ENCODE peak calls at places on chromosomes 11 and 22, in six cellular contexts. One of them, this sample, is unnamed.

GRCh38 chr11:134599180-134599810 is 187.3 kb upstream of the B3GAT1 start:
- DNase-seq in GM12878: no peak
- DNase-seq in HepG2: no peak
- DNase-seq in SK-N-SH: no peak
- DNase-seq in K562: peak
- DNase-seq in HCT116: no peak
- DNase-seq in this sample: no peak

GRCh38 chr22:50269573-50270301 is 443 bp downstream of the MAPK11 start:
- DNase-seq in GM12878: no peak
- DNase-seq in SK-N-SH: peak
- DNase-seq in HepG2: no peak
- DNase-seq in HCT116: no peak
- DNase-seq in K562: peak
- DNase-seq in this sample: no peak

GRCh38 chr11:15852179-15852578 is 504.2 kb downstream of the SOX6 start:
- DNase-seq in K562: peak
- DNase-seq in HepG2: peak
- DNase-seq in HCT116: peak
- DNase-seq in SK-N-SH: no peak
- DNase-seq in GM12878: no peak
- DNase-seq in this sample: no peak

GRCh38 chr11:69878927-69879733 is 59.9 kb upstream of the FGF3 start:
- DNase-seq in K562: no peak
- DNase-seq in HCT116: no peak
- DNase-seq in HepG2: no peak
- DNase-seq in SK-N-SH: peak
- DNase-seq in GM12878: no peak
- DNase-seq in this sample: no peak

GRCh38 chr22:22896601-22897000 is 9.0 kb downstream of the IGLL5 start:
- DNase-seq in K562: peak
- DNase-seq in SK-N-SH: no peak
- DNase-seq in HepG2: no peak
- DNase-seq in HCT116: no peak
- DNase-seq in GM12878: no peak
- DNase-seq in this sample: no peak

GRCh38 chr11:36608491-36609199 is 10.6 kb upstream of the RAG2 start:
- DNase-seq in SK-N-SH: no peak
- DNase-seq in GM12878: no peak
- DNase-seq in K562: no peak
- DNase-seq in HepG2: no peak
- DNase-seq in HCT116: no peak
- DNase-seq in this sample: no peak

GRCh38 chr11:20397281-20397680 is 9.8 kb downstream of the PRMT3 start:
- DNase-seq in SK-N-SH: peak
- DNase-seq in HCT116: peak
- DNase-seq in K562: peak
- DNase-seq in HepG2: peak
- DNase-seq in GM12878: no peak
- DNase-seq in this sample: no peak

GRCh38 chr11:43269229-43269928 is 42.4 kb upstream of the API5 start:
- DNase-seq in HepG2: no peak
- DNase-seq in SK-N-SH: peak
- DNase-seq in GM12878: no peak
- DNase-seq in K562: no peak
- DNase-seq in HCT116: no peak
- DNase-seq in this sample: no peak

GRCh38 chr11:111540114-111540920 is at the start of gene LAYN:
- DNase-seq in HepG2: no peak
- DNase-seq in HCT116: no peak
- DNase-seq in GM12878: no peak
- DNase-seq in K562: no peak
- DNase-seq in SK-N-SH: peak
- DNase-seq in this sample: no peak

GRCh38 chr11:128711136-128711535 is 17.3 kb downstream of the FLI1 start:
- DNase-seq in K562: no peak
- DNase-seq in SK-N-SH: no peak
- DNase-seq in HCT116: no peak
- DNase-seq in HepG2: no peak
- DNase-seq in GM12878: no peak
- DNase-seq in this sample: no peak

GRCh38 chr11:19890308-19890707 is 177.7 kb downstream of the NAV2 start:
- DNase-seq in HepG2: no peak
- DNase-seq in GM12878: no peak
- DNase-seq in SK-N-SH: no peak
- DNase-seq in K562: no peak
- DNase-seq in HCT116: no peak
- DNase-seq in this sample: no peak

GRCh38 chr11:62340269-62340901 is 3.1 kb downstream of the ASRGL1 start:
- DNase-seq in HepG2: peak
- DNase-seq in SK-N-SH: peak
- DNase-seq in HCT116: peak
- DNase-seq in K562: peak
- DNase-seq in GM12878: peak
- DNase-seq in this sample: peak

GRCh38 chr22:22342697-22343602 is 98.4 kb downstream of the VPREB1 start:
- DNase-seq in SK-N-SH: peak
- DNase-seq in GM12878: no peak
- DNase-seq in K562: peak
- DNase-seq in HCT116: peak
- DNase-seq in HepG2: peak
- DNase-seq in this sample: no peak

GRCh38 chr22:42959472-42960145 is 55.3 kb downstream of the PACSIN2 start:
- DNase-seq in SK-N-SH: peak
- DNase-seq in K562: peak
- DNase-seq in GM12878: no peak
- DNase-seq in HepG2: peak
- DNase-seq in HCT116: no peak
- DNase-seq in this sample: peak

GRCh38 chr11:7965386-7965785 is at the start of gene NLRP10:
- DNase-seq in HepG2: no peak
- DNase-seq in GM12878: no peak
- DNase-seq in K562: no peak
- DNase-seq in SK-N-SH: no peak
- DNase-seq in HCT116: no peak
- DNase-seq in this sample: no peak

GRCh38 chr22:23357028-23357427 is 176.7 kb downstream of the BCR start:
- DNase-seq in K562: no peak
- DNase-seq in HCT116: no peak
- DNase-seq in HepG2: no peak
- DNase-seq in SK-N-SH: no peak
- DNase-seq in GM12878: no peak
- DNase-seq in this sample: no peak

GRCh38 chr11:130582176-130582575 is 133.7 kb downstream of the ADAMTS15 start:
- DNase-seq in HepG2: no peak
- DNase-seq in HCT116: no peak
- DNase-seq in SK-N-SH: no peak
- DNase-seq in K562: no peak
- DNase-seq in GM12878: no peak
- DNase-seq in this sample: no peak

GRCh38 chr11:71282581-71283351 is 30.4 kb upstream of the SHANK2 start:
- DNase-seq in SK-N-SH: no peak
- DNase-seq in GM12878: no peak
- DNase-seq in HCT116: peak
- DNase-seq in K562: no peak
- DNase-seq in HepG2: peak
- DNase-seq in this sample: no peak

GRCh38 chr22:44544523-44545433 is 46.7 kb upstream of the RTL6 start:
- DNase-seq in GM12878: no peak
- DNase-seq in K562: no peak
- DNase-seq in SK-N-SH: no peak
- DNase-seq in HCT116: no peak
- DNase-seq in HepG2: no peak
- DNase-seq in this sample: no peak

GRCh38 chr22:39309364-39309861 is 10.0 kb downstream of the RPL3 start:
- DNase-seq in GM12878: no peak
- DNase-seq in SK-N-SH: no peak
- DNase-seq in HCT116: no peak
- DNase-seq in K562: no peak
- DNase-seq in HepG2: no peak
- DNase-seq in this sample: no peak

GRCh38 chr22:39311592-39312400 is 7.6 kb downstream of the RPL3 start:
- DNase-seq in HCT116: no peak
- DNase-seq in SK-N-SH: no peak
- DNase-seq in K562: no peak
- DNase-seq in HepG2: no peak
- DNase-seq in GM12878: no peak
- DNase-seq in this sample: no peak

GRCh38 chr22:39309881-39310714 is 9.3 kb downstream of the RPL3 start:
- DNase-seq in SK-N-SH: no peak
- DNase-seq in HepG2: no peak
- DNase-seq in K562: no peak
- DNase-seq in GM12878: no peak
- DNase-seq in HCT116: no peak
- DNase-seq in this sample: no peak

GRCh38 chr22:39306456-39307361 is 12.7 kb downstream of the RPL3 start:
- DNase-seq in HepG2: no peak
- DNase-seq in SK-N-SH: peak
- DNase-seq in HCT116: no peak
- DNase-seq in GM12878: no peak
- DNase-seq in K562: peak
- DNase-seq in this sample: no peak

GRCh38 chr22:39308614-39309363 is 10.6 kb downstream of the RPL3 start:
- DNase-seq in GM12878: no peak
- DNase-seq in K562: no peak
- DNase-seq in HCT116: peak
- DNase-seq in HepG2: no peak
- DNase-seq in SK-N-SH: no peak
- DNase-seq in this sample: no peak
- TF ChIP-seq CTCF in GM12878: no peak
- TF ChIP-seq CTCF in K562: no peak
- TF ChIP-seq CTCF in HCT116: no peak
- TF ChIP-seq CTCF in HepG2: peak
- TF ChIP-seq CTCF in SK-N-SH: peak
- TF ChIP-seq CTCF in this sample: no peak

GRCh38 chr11:64419818-64420485 is 61.0 kb downstream of the RPS6KA4 start:
- DNase-seq in HepG2: no peak
- DNase-seq in HCT116: no peak
- DNase-seq in GM12878: no peak
- DNase-seq in K562: no peak
- DNase-seq in SK-N-SH: no peak
- DNase-seq in this sample: no peak
- TF ChIP-seq SIN3A in HepG2: no peak
- TF ChIP-seq SIN3A in HCT116: no peak
- TF ChIP-seq SIN3A in GM12878: no peak
- TF ChIP-seq SIN3A in K562: no peak
- TF ChIP-seq SIN3A in SK-N-SH: no peak
- TF ChIP-seq SIN3A in this sample: no peak

GRCh38 chr22:21098099-21098671 is 52.4 kb downstream of the LRRC74B start:
- DNase-seq in K562: peak
- DNase-seq in HCT116: peak
- DNase-seq in GM12878: no peak
- DNase-seq in HepG2: no peak
- DNase-seq in SK-N-SH: no peak
- DNase-seq in this sample: no peak
- TF ChIP-seq CTCF in K562: peak
- TF ChIP-seq CTCF in HCT116: peak
- TF ChIP-seq CTCF in GM12878: peak
- TF ChIP-seq CTCF in HepG2: no peak
- TF ChIP-seq CTCF in SK-N-SH: no peak
- TF ChIP-seq CTCF in this sample: no peak

DNA sequence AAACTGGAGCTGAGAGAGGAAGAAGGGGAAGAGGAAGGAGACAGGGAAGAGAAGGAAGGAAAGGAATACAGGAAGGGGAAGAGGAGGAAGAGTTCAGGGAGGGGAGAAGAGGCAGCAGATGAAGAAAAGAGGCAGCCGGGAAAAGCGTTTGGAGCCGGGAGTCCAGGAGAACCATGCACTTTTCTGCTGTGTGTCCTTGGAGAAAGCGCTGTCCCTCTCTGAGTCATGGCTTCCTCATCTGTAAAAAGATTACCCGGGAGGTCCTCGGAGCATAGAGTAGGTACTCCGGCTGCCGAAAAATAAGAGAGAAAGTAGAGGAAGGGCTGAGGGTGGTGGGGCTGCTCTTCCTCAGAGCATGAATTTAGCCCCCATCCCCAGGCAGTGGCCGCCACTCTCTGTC is 226.9 kb downstream of the MN1 start:
- DNase-seq in K562: no peak
- DNase-seq in HCT116: no peak
- DNase-seq in HepG2: no peak
- DNase-seq in SK-N-SH: no peak
- DNase-seq in GM12878: no peak
- DNase-seq in this sample: no peak
- TF ChIP-seq SIN3A in K562: no peak
- TF ChIP-seq SIN3A in HCT116: no peak
- TF ChIP-seq SIN3A in HepG2: no peak
- TF ChIP-seq SIN3A in SK-N-SH: no peak
- TF ChIP-seq SIN3A in GM12878: no peak
- TF ChIP-seq SIN3A in this sample: no peak

GRCh38 chr11:65625628-65626342 is 10.2 kb downstream of the PCNX3 start:
- DNase-seq in K562: peak
- DNase-seq in SK-N-SH: peak
- DNase-seq in GM12878: no peak
- DNase-seq in HCT116: no peak
- DNase-seq in HepG2: no peak
- DNase-seq in this sample: no peak
- TF ChIP-seq CTCF in K562: peak
- TF ChIP-seq CTCF in SK-N-SH: peak
- TF ChIP-seq CTCF in GM12878: peak
- TF ChIP-seq CTCF in HCT116: peak
- TF ChIP-seq CTCF in HepG2: peak
- TF ChIP-seq CTCF in this sample: no peak

GRCh38 chr11:117972044-117972443 is 14.2 kb upstream of the IL10RA start:
- DNase-seq in HCT116: no peak
- DNase-seq in K562: no peak
- DNase-seq in SK-N-SH: no peak
- DNase-seq in HepG2: no peak
- DNase-seq in GM12878: no peak
- DNase-seq in this sample: no peak
- TF ChIP-seq SIN3A in HCT116: no peak
- TF ChIP-seq SIN3A in K562: no peak
- TF ChIP-seq SIN3A in SK-N-SH: no peak
- TF ChIP-seq SIN3A in HepG2: no peak
- TF ChIP-seq SIN3A in GM12878: no peak
- TF ChIP-seq SIN3A in this sample: no peak

GRCh38 chr22:16699336-16699735 is 106.7 kb upstream of the CCT8L2 start:
- DNase-seq in GM12878: no peak
- DNase-seq in HCT116: no peak
- DNase-seq in HepG2: no peak
- DNase-seq in SK-N-SH: no peak
- DNase-seq in K562: no peak
- DNase-seq in this sample: no peak
- TF ChIP-seq CTCF in GM12878: no peak
- TF ChIP-seq CTCF in HCT116: no peak
- TF ChIP-seq CTCF in HepG2: no peak
- TF ChIP-seq CTCF in SK-N-SH: no peak
- TF ChIP-seq CTCF in K562: no peak
- TF ChIP-seq CTCF in this sample: no peak